ENCODE peak calls at places on chromosomes 5 and 9, in four cellular contexts. K is skeletal muscle cell; Z is naive thymus-derived CD8-positive, alpha-beta T cell; V is activated CD8-positive, alpha-beta memory T cell treated with anti-CD3 and anti-CD28 coated beads, Interleukin-2, amount 10 ng/mL, durations not matched to agents 7 days and 5 days. A is an unnamed sample.

GRCh38 chr5:132951858-132952257 is 11.6 kb downstream of the AFF4 start:
- DNase-seq in K (no peak), Z (no peak), V (no peak), A (no peak)

GRCh38 chr5:178794433-178794832 is 64.0 kb upstream of the ZNF354A start:
- DNase-seq in K (no peak), Z (no peak), V (no peak), A (no peak)

GRCh38 chr9:33272061-33272460 is 7.2 kb downstream of the CHMP5 start:
- DNase-seq in K (no peak), Z (no peak), V (no peak), A (no peak)

GRCh38 chr9:18543406-18543965 is 69.5 kb downstream of the ADAMTSL1 start:
- DNase-seq in K (peak), Z (no peak), V (no peak), A (no peak)

GRCh38 chr5:3311443-3311842 is 284.2 kb upstream of the IRX1 start:
- DNase-seq in K (no peak), Z (no peak), V (no peak), A (no peak)

GRCh38 chr5:73789851-73790281 is 163.9 kb downstream of the ARHGEF28 start:
- DNase-seq in K (no peak), Z (no peak), V (no peak), A (no peak)

GRCh38 chr5:135486131-135486530 is 34.0 kb upstream of the TIFAB start:
- DNase-seq in K (no peak), Z (no peak), V (no peak), A (no peak)

GRCh38 chr9:127178646-127179632 is 56.5 kb upstream of the ANGPTL2 start:
- DNase-seq in K (no peak), Z (no peak), V (peak), A (no peak)

GRCh38 chr5:129003232-129003631 is 37.9 kb downstream of the SLC27A6 start:
- DNase-seq in K (no peak), Z (no peak), V (no peak), A (no peak)

GRCh38 chr9:122377241-122378164 is 6.7 kb downstream of the PTGS1 start:
- DNase-seq in K (no peak), Z (no peak), V (no peak), A (no peak)

GRCh38 chr9:116499986-116500871 is 186.9 kb upstream of the TRIM32 start:
- DNase-seq in K (peak), Z (no peak), V (no peak), A (no peak)

A was measured in CD4-positive, alpha-beta memory T cell.